ENCODE peak calls at places on chromosome 22, in ten cellular contexts. Q, K, B, I, Y, F, E, S, G and V are unnamed samples.

GRCh38 chr22:47162865-47163264 is 400.4 kb downstream of the TBC1D22A start:
- DNase-seq in Q (no peak), K (peak), B (no peak), I (peak), Y (peak), F (no peak), E (no peak), S (no peak), G (no peak), V (peak)

GRCh38 chr22:18954941-18955571 is 19.0 kb upstream of the PRODH start:
- DNase-seq in Q (no peak), K (peak), B (no peak), I (peak), Y (no peak), F (no peak), E (no peak), S (no peak), G (no peak), V (no peak)

GRCh38 chr22:17271711-17272451 is 52.6 kb upstream of the ADA2 start:
- DNase-seq in Q (no peak), K (no peak), B (no peak), I (peak), Y (no peak), F (no peak), E (no peak), S (no peak), G (no peak), V (no peak)

GRCh38 chr22:39090426-39091064 is 6.5 kb upstream of the APOBEC3H start:
- DNase-seq in Q (no peak), K (no peak), B (peak), I (peak), Y (peak), F (no peak), E (no peak), S (no peak), G (peak), V (peak)

GRCh38 chr22:28351585-28351984 is 328.1 kb downstream of the TTC28 start:
- DNase-seq in Q (no peak), K (no peak), B (no peak), I (no peak), Y (no peak), F (no peak), E (no peak), S (no peak), G (no peak), V (no peak)

GRCh38 chr22:42271906-42272305 is 1.5 kb upstream of the TCF20 start:
- DNase-seq in Q (no peak), K (no peak), B (peak), I (peak), Y (no peak), F (no peak), E (no peak), S (no peak), G (no peak), V (no peak)

GRCh38 chr22:20089977-20090729 is 10.1 kb downstream of the DGCR8 start:
- DNase-seq in Q (no peak), K (no peak), B (no peak), I (peak), Y (no peak), F (no peak), E (no peak), S (no peak), G (no peak), V (no peak)

GRCh38 chr22:35638408-35638807 is 9.8 kb upstream of the APOL6 start:
- DNase-seq in Q (no peak), K (peak), B (no peak), I (peak), Y (peak), F (no peak), E (no peak), S (no peak), G (peak), V (peak)

GRCh38 chr22:48051796-48052620 is 1289.6 kb downstream of the TBC1D22A start:
- DNase-seq in Q (no peak), K (no peak), B (no peak), I (no peak), Y (no peak), F (no peak), E (no peak), S (no peak), G (no peak), V (no peak)

GRCh38 chr22:31836010-31836409 is 82.2 kb downstream of the DEPDC5 start:
- DNase-seq in Q (no peak), K (no peak), B (no peak), I (no peak), Y (no peak), F (no peak), E (no peak), S (no peak), G (no peak), V (no peak)

GRCh38 chr22:28139993-28140392 is 220.9 kb upstream of the PITPNB start:
- DNase-seq in Q (no peak), K (no peak), B (no peak), I (no peak), Y (no peak), F (no peak), E (peak), S (no peak), G (no peak), V (no peak)

DNA sequence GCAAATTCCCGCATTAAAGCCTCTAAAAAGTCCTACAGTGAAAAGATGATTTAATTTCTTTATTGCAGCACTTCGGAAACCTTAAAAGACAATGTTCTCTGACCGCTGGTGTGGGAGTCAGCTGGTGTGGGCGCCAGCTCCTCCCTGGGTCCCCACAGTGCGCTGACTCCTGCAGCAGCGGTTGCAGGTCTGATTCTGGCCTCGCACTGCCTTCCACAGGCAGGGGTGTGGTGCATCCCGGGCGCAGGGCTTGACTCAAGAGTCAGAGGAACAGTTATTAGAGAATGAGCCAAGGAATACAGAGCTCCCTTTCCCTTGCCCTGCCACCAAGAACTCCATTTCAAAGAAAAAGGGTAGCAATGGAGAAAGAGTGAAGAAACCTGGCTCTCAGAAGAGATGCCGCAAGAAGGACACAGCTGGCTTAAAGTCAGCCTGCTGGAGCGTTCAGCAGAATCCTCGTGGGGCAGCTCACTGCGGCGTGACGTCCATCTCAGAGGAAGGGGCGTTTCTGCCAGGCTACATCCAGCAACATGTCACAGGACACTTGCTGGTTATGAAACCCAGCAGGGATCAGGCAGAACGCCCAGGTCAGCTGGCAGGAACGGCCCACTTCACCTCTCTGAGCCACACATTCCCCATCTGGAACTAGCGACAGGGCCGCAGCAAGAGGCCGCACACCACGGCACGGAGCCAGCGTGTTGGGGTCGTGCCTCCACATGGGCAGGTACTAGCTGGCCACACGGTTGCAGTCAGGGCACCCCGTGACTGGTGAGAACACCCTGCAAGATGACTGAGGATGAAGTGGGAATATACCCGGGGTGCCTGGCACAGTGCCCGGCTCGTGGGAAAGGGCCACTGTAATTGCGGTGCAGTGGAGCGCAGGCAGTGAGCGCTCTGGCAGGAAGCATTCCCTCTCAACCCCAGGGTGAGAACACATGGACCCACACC is 18.1 kb upstream of the EFCAB6 start:
- DNase-seq in Q (no peak), K (peak), B (no peak), I (peak), Y (no peak), F (no peak), E (no peak), S (no peak), G (no peak), V (no peak)
- TF ChIP-seq POLR2AphosphoS5 in Q (no peak), K (peak), B (no peak), I (no peak), Y (no peak), F (no peak), E (no peak), S (no peak), G (no peak), V (peak)

DNA sequence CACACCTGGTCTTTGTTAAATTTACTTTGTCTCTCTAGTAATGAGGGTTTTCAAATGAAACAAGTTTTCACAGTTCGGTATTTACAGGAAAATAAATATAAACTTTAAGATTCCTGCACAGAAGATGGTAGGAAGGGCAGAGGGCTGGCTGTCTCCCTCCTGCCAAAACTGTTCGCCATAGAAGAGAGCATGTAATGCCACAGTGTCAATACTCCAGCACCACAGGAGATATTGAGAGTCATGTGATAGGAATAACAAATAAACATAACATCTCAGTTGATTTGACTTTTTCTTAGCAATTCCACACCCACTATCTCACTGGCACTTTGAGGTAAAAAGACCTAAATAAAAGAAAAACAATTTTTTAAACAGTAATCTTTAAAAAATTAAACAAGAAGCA is 100.9 kb downstream of the MRTFA start:
- DNase-seq in Q (no peak), K (no peak), B (no peak), I (no peak), Y (no peak), F (no peak), E (no peak), S (no peak), G (no peak), V (no peak)
- TF ChIP-seq CTCF in Q (no peak), K (no peak), B (no peak), I (no peak), Y (no peak), F (no peak), E (no peak), S (no peak), G (no peak), V (no peak)

GRCh38 chr22:46084376-46084775 is 66.0 kb upstream of the PPARA start:
- DNase-seq in Q (no peak), K (peak), B (no peak), I (peak), Y (peak), F (no peak), E (no peak), S (no peak), G (no peak), V (peak)

GRCh38 chr22:46085831-46086576 is 64.3 kb upstream of the PPARA start:
- DNase-seq in Q (no peak), K (peak), B (peak), I (peak), Y (peak), F (peak), E (no peak), S (peak), G (peak), V (peak)

GRCh38 chr22:46083383-46084350 is 66.7 kb upstream of the PPARA start:
- DNase-seq in Q (no peak), K (peak), B (peak), I (peak), Y (peak), F (no peak), E (no peak), S (no peak), G (no peak), V (peak)

GRCh38 chr22:46086577-46087335 is 63.6 kb upstream of the PPARA start:
- DNase-seq in Q (no peak), K (peak), B (peak), I (peak), Y (no peak), F (no peak), E (no peak), S (peak), G (no peak), V (peak)

DNA sequence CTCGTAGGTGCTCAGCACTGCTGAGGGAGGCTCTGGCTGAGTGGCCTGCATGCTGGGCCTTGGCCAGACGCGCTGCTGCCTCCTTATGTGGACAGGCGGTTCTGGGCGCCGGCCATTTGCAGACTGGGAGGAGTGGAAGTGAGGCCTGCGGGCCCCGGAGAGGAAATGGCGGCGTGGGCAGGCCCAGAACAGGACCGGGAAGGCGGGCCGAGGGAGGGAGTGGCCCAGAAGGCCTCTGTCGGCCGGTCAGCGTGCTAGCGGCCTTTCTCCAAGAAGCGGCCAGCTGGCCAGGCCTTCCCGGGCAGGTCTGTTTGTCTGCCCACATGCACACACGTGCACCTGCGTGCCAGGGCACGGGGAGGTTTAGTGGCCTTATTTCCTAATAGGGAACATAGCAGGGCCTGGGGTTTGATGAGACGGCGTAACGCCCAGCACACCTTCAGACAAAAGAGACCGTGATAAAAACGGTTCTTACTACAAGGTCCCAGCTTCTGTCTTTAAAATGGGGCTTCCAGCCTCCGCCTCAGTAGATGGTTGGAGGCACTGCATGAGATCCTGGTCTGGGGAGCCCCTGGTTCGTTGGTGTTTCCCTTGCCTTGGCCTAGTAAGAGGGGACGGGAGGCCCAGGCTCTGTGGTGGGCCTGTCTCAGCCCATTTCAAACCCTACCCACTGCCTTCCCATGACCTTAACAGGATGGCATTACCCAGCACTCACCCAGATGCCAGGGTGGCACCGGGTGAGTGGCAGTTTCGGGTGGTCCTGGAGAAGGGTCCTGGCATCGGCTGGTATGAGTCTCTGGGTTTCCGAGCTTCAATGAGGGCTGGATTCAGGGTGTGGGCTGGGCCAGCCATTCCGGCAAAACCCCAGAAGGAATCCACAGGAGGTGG is 65.1 kb upstream of the PPARA start:
- DNase-seq in Q (no peak), K (peak), B (peak), I (peak), Y (peak), F (no peak), E (peak), S (peak), G (peak), V (peak)
- TF ChIP-seq POLR2A in Q (no peak), K (no peak), B (no peak), I (no peak), Y (no peak), F (no peak), E (peak), S (peak), G (no peak), V (peak)

DNA sequence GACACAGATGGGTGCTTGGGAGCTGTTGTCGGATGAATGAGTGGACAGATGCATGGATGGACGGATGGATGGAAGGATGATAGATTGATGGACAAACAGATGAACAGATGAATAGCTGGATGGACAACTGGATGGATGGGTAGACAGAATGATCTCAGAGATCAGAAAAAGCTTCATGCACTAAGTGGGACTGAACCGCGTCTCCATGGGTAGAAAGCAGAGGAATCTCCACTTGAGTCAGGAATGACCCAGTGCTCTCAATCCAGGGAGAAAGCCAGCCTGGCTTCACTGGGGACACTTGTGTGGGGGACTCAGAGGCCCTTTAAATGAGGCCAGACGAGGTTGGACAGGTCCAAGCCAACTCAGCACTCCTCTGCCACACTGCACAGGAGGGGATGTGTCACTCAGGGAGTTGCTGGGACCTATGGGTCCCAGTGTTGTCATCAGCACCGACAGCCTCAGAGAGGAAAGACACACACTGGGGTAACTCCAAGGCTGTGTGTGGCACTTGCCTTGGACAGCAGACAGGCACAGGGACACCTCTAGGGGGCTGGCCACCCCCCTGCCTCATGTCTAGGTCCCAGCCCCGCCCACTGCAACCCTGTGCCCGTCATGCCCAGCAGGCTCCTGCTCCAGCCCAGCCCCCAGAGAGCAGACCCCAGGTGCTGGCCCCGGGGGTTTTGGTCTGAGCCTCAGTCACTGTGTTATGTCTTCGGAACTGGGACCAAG is 5.6 kb downstream of the IGLL5 start:
- DNase-seq in Q (no peak), K (no peak), B (no peak), I (peak), Y (no peak), F (no peak), E (no peak), S (peak), G (no peak), V (peak)
- TF ChIP-seq POLR2AphosphoS5 in Q (no peak), K (no peak), B (no peak), I (no peak), Y (no peak), F (no peak), E (no peak), S (no peak), G (no peak), V (no peak)

GRCh38 chr22:49429066-49429465 is 398.6 kb downstream of the BRD1 start:
- DNase-seq in Q (no peak), K (no peak), B (no peak), I (no peak), Y (no peak), F (no peak), E (no peak), S (no peak), G (no peak), V (no peak)
- TF ChIP-seq CTCF in Q (no peak), K (no peak), B (no peak), I (no peak), Y (no peak), F (peak), E (no peak), S (peak), G (no peak), V (no peak)